ENCODE peak calls at places on chromosomes 4 and X, in nine cellular contexts. One of them, this sample, is unnamed.

GRCh38 chrX:13469963-13470679 is 99.3 kb upstream of the EGFL6 start:
- DNase-seq in lower lobe of right lung: no peak
- DNase-seq in brain microvascular endothelial cell: peak
- DNase-seq in osteocyte: no peak
- DNase-seq in RWPE1: peak
- DNase-seq in fibroblast of lung: peak
- DNase-seq in fibroblast of pulmonary artery: peak
- DNase-seq in pancreas: no peak
- DNase-seq in Caco-2: no peak
- DNase-seq in this sample: no peak

GRCh38 chrX:103554687-103555417 is 30.5 kb upstream of the TCEAL4 start:
- DNase-seq in lower lobe of right lung: no peak
- DNase-seq in Caco-2: no peak
- DNase-seq in fibroblast of lung: peak
- DNase-seq in pancreas: peak
- DNase-seq in fibroblast of pulmonary artery: no peak
- DNase-seq in brain microvascular endothelial cell: peak
- DNase-seq in RWPE1: no peak
- DNase-seq in osteocyte: no peak
- DNase-seq in this sample: peak

GRCh38 chr4:145828802-145829485 is 109.7 kb downstream of the ZNF827 start:
- DNase-seq in lower lobe of right lung: no peak
- DNase-seq in osteocyte: no peak
- DNase-seq in pancreas: no peak
- DNase-seq in RWPE1: no peak
- DNase-seq in brain microvascular endothelial cell: no peak
- DNase-seq in fibroblast of pulmonary artery: no peak
- DNase-seq in fibroblast of lung: no peak
- DNase-seq in Caco-2: no peak
- DNase-seq in this sample: peak

GRCh38 chr4:150476776-150477175 is 105.2 kb upstream of the MAB21L2 start:
- DNase-seq in brain microvascular endothelial cell: no peak
- DNase-seq in osteocyte: no peak
- DNase-seq in Caco-2: no peak
- DNase-seq in RWPE1: no peak
- DNase-seq in fibroblast of pulmonary artery: no peak
- DNase-seq in lower lobe of right lung: no peak
- DNase-seq in pancreas: no peak
- DNase-seq in fibroblast of lung: no peak
- DNase-seq in this sample: no peak

GRCh38 chrX:110163488-110163887 is 154.4 kb downstream of the AMMECR1 start:
- DNase-seq in fibroblast of lung: peak
- DNase-seq in fibroblast of pulmonary artery: no peak
- DNase-seq in RWPE1: no peak
- DNase-seq in lower lobe of right lung: no peak
- DNase-seq in osteocyte: no peak
- DNase-seq in pancreas: no peak
- DNase-seq in Caco-2: no peak
- DNase-seq in brain microvascular endothelial cell: no peak
- DNase-seq in this sample: no peak

GRCh38 chr4:158766419-158767044 is 2.3 kb upstream of the FNIP2 start:
- DNase-seq in brain microvascular endothelial cell: no peak
- DNase-seq in RWPE1: no peak
- DNase-seq in lower lobe of right lung: no peak
- DNase-seq in fibroblast of pulmonary artery: no peak
- DNase-seq in fibroblast of lung: no peak
- DNase-seq in pancreas: no peak
- DNase-seq in Caco-2: no peak
- DNase-seq in osteocyte: no peak
- DNase-seq in this sample: no peak

GRCh38 chr4:2078584-2078983 is 19.5 kb downstream of the NAT8L start:
- DNase-seq in pancreas: no peak
- DNase-seq in RWPE1: no peak
- DNase-seq in brain microvascular endothelial cell: no peak
- DNase-seq in osteocyte: no peak
- DNase-seq in lower lobe of right lung: no peak
- DNase-seq in fibroblast of lung: no peak
- DNase-seq in Caco-2: no peak
- DNase-seq in fibroblast of pulmonary artery: no peak
- DNase-seq in this sample: no peak

GRCh38 chr4:123116412-123116811 is 194.0 kb upstream of the NUDT6 start:
- DNase-seq in brain microvascular endothelial cell: no peak
- DNase-seq in pancreas: no peak
- DNase-seq in lower lobe of right lung: no peak
- DNase-seq in Caco-2: no peak
- DNase-seq in RWPE1: no peak
- DNase-seq in fibroblast of pulmonary artery: peak
- DNase-seq in fibroblast of lung: no peak
- DNase-seq in osteocyte: no peak
- DNase-seq in this sample: no peak

GRCh38 chr4:158314756-158315487 is 104.6 kb downstream of the TMEM144 start:
- DNase-seq in lower lobe of right lung: no peak
- DNase-seq in RWPE1: peak
- DNase-seq in pancreas: no peak
- DNase-seq in brain microvascular endothelial cell: peak
- DNase-seq in Caco-2: no peak
- DNase-seq in fibroblast of pulmonary artery: peak
- DNase-seq in osteocyte: no peak
- DNase-seq in fibroblast of lung: peak
- DNase-seq in this sample: no peak

GRCh38 chr4:6271701-6272465 is 2.2 kb downstream of the WFS1 start:
- DNase-seq in Caco-2: no peak
- DNase-seq in pancreas: no peak
- DNase-seq in osteocyte: no peak
- DNase-seq in lower lobe of right lung: peak
- DNase-seq in RWPE1: no peak
- DNase-seq in fibroblast of pulmonary artery: no peak
- DNase-seq in brain microvascular endothelial cell: no peak
- DNase-seq in fibroblast of lung: no peak
- DNase-seq in this sample: no peak

GRCh38 chrX:41085883-41086626 is 810 bp downstream of the USP9X start:
- DNase-seq in osteocyte: no peak
- DNase-seq in fibroblast of lung: peak
- DNase-seq in lower lobe of right lung: peak
- DNase-seq in RWPE1: peak
- DNase-seq in Caco-2: no peak
- DNase-seq in pancreas: peak
- DNase-seq in fibroblast of pulmonary artery: peak
- DNase-seq in brain microvascular endothelial cell: peak
- DNase-seq in this sample: peak

GRCh38 chrX:14398725-14399124 is 130.6 kb upstream of the GLRA2 start:
- DNase-seq in osteocyte: no peak
- DNase-seq in pancreas: no peak
- DNase-seq in fibroblast of pulmonary artery: no peak
- DNase-seq in fibroblast of lung: no peak
- DNase-seq in Caco-2: peak
- DNase-seq in lower lobe of right lung: no peak
- DNase-seq in RWPE1: peak
- DNase-seq in brain microvascular endothelial cell: no peak
- DNase-seq in this sample: no peak

GRCh38 chr4:60020389-60020788 is 1179.7 kb upstream of the ADGRL3 start:
- DNase-seq in RWPE1: no peak
- DNase-seq in brain microvascular endothelial cell: no peak
- DNase-seq in osteocyte: no peak
- DNase-seq in Caco-2: no peak
- DNase-seq in fibroblast of lung: no peak
- DNase-seq in pancreas: no peak
- DNase-seq in fibroblast of pulmonary artery: no peak
- DNase-seq in lower lobe of right lung: no peak
- DNase-seq in this sample: no peak

GRCh38 chr4:125140966-125141495 is 173.7 kb upstream of the FAT4 start:
- DNase-seq in osteocyte: no peak
- DNase-seq in RWPE1: peak
- DNase-seq in fibroblast of lung: peak
- DNase-seq in brain microvascular endothelial cell: peak
- DNase-seq in pancreas: no peak
- DNase-seq in Caco-2: no peak
- DNase-seq in lower lobe of right lung: no peak
- DNase-seq in fibroblast of pulmonary artery: peak
- DNase-seq in this sample: no peak

GRCh38 chr4:108493596-108493931 is 126.8 kb upstream of the RPL34 start:
- DNase-seq in lower lobe of right lung: no peak
- DNase-seq in Caco-2: no peak
- DNase-seq in fibroblast of lung: no peak
- DNase-seq in pancreas: no peak
- DNase-seq in brain microvascular endothelial cell: no peak
- DNase-seq in fibroblast of pulmonary artery: no peak
- DNase-seq in osteocyte: no peak
- DNase-seq in RWPE1: no peak
- DNase-seq in this sample: no peak

GRCh38 chr4:108498925-108499324 is 121.5 kb upstream of the RPL34 start:
- DNase-seq in osteocyte: no peak
- DNase-seq in fibroblast of lung: no peak
- DNase-seq in RWPE1: no peak
- DNase-seq in fibroblast of pulmonary artery: no peak
- DNase-seq in lower lobe of right lung: no peak
- DNase-seq in brain microvascular endothelial cell: no peak
- DNase-seq in Caco-2: no peak
- DNase-seq in pancreas: no peak
- DNase-seq in this sample: no peak

DNA sequence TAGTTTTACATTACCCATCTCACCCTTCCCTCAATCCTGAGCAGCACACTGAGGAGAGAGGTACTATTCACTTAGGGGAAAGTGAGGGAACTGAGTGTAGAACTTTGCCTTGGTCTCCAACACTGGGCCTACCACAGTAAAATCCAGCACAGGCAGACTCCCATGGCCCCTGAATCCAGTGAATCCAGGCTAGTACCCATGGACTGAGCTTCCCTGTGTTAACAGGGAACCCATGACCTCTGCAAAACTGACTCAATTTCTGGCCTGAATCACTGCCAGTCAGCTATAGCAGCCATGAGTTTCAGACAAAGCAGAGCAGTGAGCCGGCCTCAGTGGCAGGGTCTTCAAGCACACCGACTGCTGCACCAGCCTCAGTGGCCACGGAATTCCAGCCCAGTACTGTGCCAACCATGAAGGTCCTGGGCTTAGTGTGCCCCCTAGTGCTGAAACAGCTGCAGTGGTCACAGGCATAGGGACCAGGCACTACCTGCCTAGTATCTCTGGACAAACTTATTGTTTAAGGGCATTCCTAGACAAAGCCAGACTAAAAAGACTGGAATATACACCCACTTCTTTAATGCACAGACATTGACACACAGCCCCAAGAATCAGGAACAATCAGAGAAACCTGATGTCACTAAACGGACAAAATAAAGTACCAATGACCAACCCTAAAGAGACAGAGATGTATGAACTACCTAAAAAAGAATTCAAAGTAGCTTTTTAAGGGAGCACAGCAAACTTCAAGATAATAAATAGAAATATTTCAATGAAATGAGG is 127.4 kb upstream of the RPL34 start:
- DNase-seq in RWPE1: no peak
- DNase-seq in fibroblast of lung: peak
- DNase-seq in osteocyte: no peak
- DNase-seq in fibroblast of pulmonary artery: no peak
- DNase-seq in pancreas: no peak
- DNase-seq in lower lobe of right lung: no peak
- DNase-seq in Caco-2: no peak
- DNase-seq in brain microvascular endothelial cell: peak
- DNase-seq in this sample: peak
- TF ChIP-seq CTCF in RWPE1: no peak
- TF ChIP-seq CTCF in fibroblast of lung: peak
- TF ChIP-seq CTCF in osteocyte: peak
- TF ChIP-seq CTCF in fibroblast of pulmonary artery: peak
- TF ChIP-seq CTCF in pancreas: no peak
- TF ChIP-seq CTCF in lower lobe of right lung: peak
- TF ChIP-seq CTCF in Caco-2: peak
- TF ChIP-seq CTCF in brain microvascular endothelial cell: peak
- TF ChIP-seq CTCF in this sample: peak

GRCh38 chr4:4641661-4642180 is 99.9 kb upstream of the STX18 start:
- DNase-seq in Caco-2: peak
- DNase-seq in pancreas: no peak
- DNase-seq in fibroblast of pulmonary artery: no peak
- DNase-seq in osteocyte: no peak
- DNase-seq in RWPE1: no peak
- DNase-seq in lower lobe of right lung: no peak
- DNase-seq in fibroblast of lung: no peak
- DNase-seq in brain microvascular endothelial cell: no peak
- DNase-seq in this sample: no peak
- TF ChIP-seq CTCF in Caco-2: no peak
- TF ChIP-seq CTCF in pancreas: no peak
- TF ChIP-seq CTCF in fibroblast of pulmonary artery: no peak
- TF ChIP-seq CTCF in osteocyte: no peak
- TF ChIP-seq CTCF in RWPE1: no peak
- TF ChIP-seq CTCF in lower lobe of right lung: no peak
- TF ChIP-seq CTCF in fibroblast of lung: no peak
- TF ChIP-seq CTCF in brain microvascular endothelial cell: no peak
- TF ChIP-seq CTCF in this sample: no peak

GRCh38 chrX:20265221-20265725 is 1.4 kb downstream of the RPS6KA3 start:
- DNase-seq in brain microvascular endothelial cell: peak
- DNase-seq in osteocyte: no peak
- DNase-seq in RWPE1: peak
- DNase-seq in fibroblast of lung: peak
- DNase-seq in Caco-2: peak
- DNase-seq in lower lobe of right lung: peak
- DNase-seq in pancreas: peak
- DNase-seq in fibroblast of pulmonary artery: peak
- DNase-seq in this sample: peak
- TF ChIP-seq CTCF in brain microvascular endothelial cell: no peak
- TF ChIP-seq CTCF in osteocyte: no peak
- TF ChIP-seq CTCF in RWPE1: no peak
- TF ChIP-seq CTCF in fibroblast of lung: no peak
- TF ChIP-seq CTCF in Caco-2: no peak
- TF ChIP-seq CTCF in lower lobe of right lung: no peak
- TF ChIP-seq CTCF in pancreas: no peak
- TF ChIP-seq CTCF in fibroblast of pulmonary artery: no peak
- TF ChIP-seq CTCF in this sample: no peak

GRCh38 chr4:8385106-8385505 is 55.4 kb downstream of the ACOX3 start:
- DNase-seq in Caco-2: no peak
- DNase-seq in brain microvascular endothelial cell: no peak
- DNase-seq in fibroblast of pulmonary artery: no peak
- DNase-seq in lower lobe of right lung: peak
- DNase-seq in pancreas: no peak
- DNase-seq in RWPE1: no peak
- DNase-seq in fibroblast of lung: no peak
- DNase-seq in osteocyte: no peak
- DNase-seq in this sample: no peak

GRCh38 chr4:8383016-8383415 is 57.5 kb downstream of the ACOX3 start:
- DNase-seq in fibroblast of pulmonary artery: no peak
- DNase-seq in pancreas: no peak
- DNase-seq in RWPE1: no peak
- DNase-seq in fibroblast of lung: no peak
- DNase-seq in osteocyte: no peak
- DNase-seq in Caco-2: no peak
- DNase-seq in brain microvascular endothelial cell: no peak
- DNase-seq in lower lobe of right lung: peak
- DNase-seq in this sample: no peak

GRCh38 chr4:8384397-8385060 is 56.0 kb downstream of the ACOX3 start:
- DNase-seq in fibroblast of pulmonary artery: no peak
- DNase-seq in osteocyte: no peak
- DNase-seq in RWPE1: no peak
- DNase-seq in fibroblast of lung: no peak
- DNase-seq in brain microvascular endothelial cell: no peak
- DNase-seq in lower lobe of right lung: peak
- DNase-seq in pancreas: no peak
- DNase-seq in Caco-2: no peak
- DNase-seq in this sample: no peak

GRCh38 chr4:8381814-8382581 is 58.5 kb downstream of the ACOX3 start:
- DNase-seq in fibroblast of lung: no peak
- DNase-seq in lower lobe of right lung: peak
- DNase-seq in Caco-2: no peak
- DNase-seq in osteocyte: no peak
- DNase-seq in RWPE1: no peak
- DNase-seq in pancreas: no peak
- DNase-seq in fibroblast of pulmonary artery: no peak
- DNase-seq in brain microvascular endothelial cell: no peak
- DNase-seq in this sample: no peak

GRCh38 chr4:8383451-8384160 is 56.9 kb downstream of the ACOX3 start:
- DNase-seq in osteocyte: no peak
- DNase-seq in RWPE1: no peak
- DNase-seq in fibroblast of pulmonary artery: peak
- DNase-seq in brain microvascular endothelial cell: peak
- DNase-seq in lower lobe of right lung: peak
- DNase-seq in pancreas: no peak
- DNase-seq in fibroblast of lung: peak
- DNase-seq in Caco-2: no peak
- DNase-seq in this sample: no peak
- TF ChIP-seq CTCF in osteocyte: no peak
- TF ChIP-seq CTCF in RWPE1: no peak
- TF ChIP-seq CTCF in fibroblast of pulmonary artery: no peak
- TF ChIP-seq CTCF in brain microvascular endothelial cell: no peak
- TF ChIP-seq CTCF in lower lobe of right lung: no peak
- TF ChIP-seq CTCF in pancreas: no peak
- TF ChIP-seq CTCF in fibroblast of lung: no peak
- TF ChIP-seq CTCF in Caco-2: no peak
- TF ChIP-seq CTCF in this sample: no peak